ENCODE peak calls at places on chromosomes 3 and 15, in eight cellular contexts. P is small intestine; M is CD8-positive, alpha-beta T cell; J is A549; L is OCI-LY7; I is upper lobe of right lung; N is right lobe of liver; S is CD4-positive, alpha-beta T cell. C is an unnamed sample.
A peak's percentile ranks its signal among the peaks of the same experiment; 100 is the strongest.

GRCh38 chr3:111218615-111219014 is 147.0 kb downstream of the NECTIN3 start:
- DNase-seq in P (no peak), M (no peak), J (no peak), L (no peak), I (no peak), N (no peak), S (no peak), C (no peak)

GRCh38 chr15:48466825-48467224 is 135.6 kb downstream of the DUT start:
- DNase-seq in P (no peak), M (no peak), J (no peak), L (no peak), I (no peak), N (no peak), S (no peak), C (no peak)

GRCh38 chr3:196454935-196455334 is 22.7 kb upstream of the UBXN7 start:
- DNase-seq in P (no peak), M (no peak), J (no peak), L (no peak), I (no peak), N (no peak), S (no peak), C (no peak)

GRCh38 chr15:77851696-77852095 is 219.0 kb upstream of the LINGO1 start:
- DNase-seq in P (peak; percentile 55), M (no peak), J (no peak), L (no peak), I (peak; percentile 32), N (peak; percentile 40), S (no peak), C (no peak)

GRCh38 chr3:195441971-195442572 is 748 bp downstream of the ACAP2 start:
- DNase-seq in P (peak; percentile 26), M (peak; percentile 14), J (peak; percentile 14), L (peak; percentile 80), I (peak; percentile 73), N (peak; percentile 72), S (peak; percentile 25), C (peak; percentile 7)

GRCh38 chr15:77044228-77045042 is 26.5 kb downstream of the TSPAN3 start:
- DNase-seq in P (no peak), M (no peak), J (no peak), L (no peak), I (no peak), N (no peak), S (no peak), C (no peak)

GRCh38 chr15:56460947-56461346 is 4.0 kb downstream of the MNS1 start:
- DNase-seq in P (no peak), M (no peak), J (no peak), L (peak; percentile 11), I (no peak), N (no peak), S (no peak), C (no peak)

GRCh38 chr3:143718463-143718862 is 129.8 kb downstream of the SLC9A9 start:
- DNase-seq in P (no peak), M (no peak), J (no peak), L (no peak), I (no peak), N (no peak), S (no peak), C (no peak)

GRCh38 chr15:68383161-68384074 is 48.5 kb downstream of the ITGA11 start:
- DNase-seq in P (peak; percentile 58), M (no peak), J (peak; percentile 78), L (peak; percentile 63), I (peak; percentile 13), N (no peak), S (peak; percentile 7), C (peak; percentile 38)

GRCh38 chr3:149448331-149448831 is 26.1 kb upstream of the TM4SF4 start:
- DNase-seq in P (no peak), M (no peak), J (no peak), L (no peak), I (no peak), N (no peak), S (no peak), C (peak; percentile 72)

GRCh38 chr15:84702961-84703482 is 12.9 kb downstream of the SEC11A start:
- DNase-seq in P (no peak), M (no peak), J (no peak), L (no peak), I (no peak), N (no peak), S (no peak), C (no peak)

GRCh38 chr3:190585771-190586630 is 72.1 kb downstream of the IL1RAP start:
- DNase-seq in P (no peak), M (no peak), J (peak; percentile 71), L (no peak), I (no peak), N (no peak), S (no peak), C (peak; percentile 92)

GRCh38 chr15:66578286-66578875 is 12.6 kb upstream of the LCTL start:
- DNase-seq in P (no peak), M (no peak), J (no peak), L (no peak), I (no peak), N (no peak), S (no peak), C (peak; percentile 53)

GRCh38 chr3:194344012-194344411 is 7.1 kb downstream of the CPN2 start:
- DNase-seq in P (peak; percentile 60), M (peak; percentile 48), J (peak; percentile 86), L (peak; percentile 58), I (peak; percentile 82), N (peak; percentile 72), S (peak; percentile 66), C (no peak)

GRCh38 chr3:94162700-94163099 is 99.8 kb downstream of the NSUN3 start:
- DNase-seq in P (no peak), M (no peak), J (peak; percentile 33), L (no peak), I (no peak), N (no peak), S (no peak), C (peak; percentile 91)

GRCh38 chr3:158111861-158112260 is 2.0 kb downstream of the RSRC1 start:
- DNase-seq in P (no peak), M (no peak), J (no peak), L (no peak), I (no peak), N (no peak), S (no peak), C (no peak)

GRCh38 chr3:172089250-172089649 is 49.9 kb downstream of the FNDC3B start:
- DNase-seq in P (no peak), M (no peak), J (no peak), L (no peak), I (no peak), N (no peak), S (no peak), C (no peak)

GRCh38 chr3:54225841-54226528 is 103.6 kb downstream of the CACNA2D3 start:
- DNase-seq in P (no peak), M (no peak), J (no peak), L (no peak), I (no peak), N (no peak), S (no peak), C (no peak)

GRCh38 chr3:14452676-14453367 is 50.4 kb downstream of the SLC6A6 start:
- DNase-seq in P (peak; percentile 85), M (no peak), J (peak; percentile 83), L (no peak), I (no peak), N (no peak), S (no peak), C (no peak)

GRCh38 chr3:28745904-28746617 is 397.4 kb upstream of the AZI2 start:
- DNase-seq in P (no peak), M (no peak), J (no peak), L (no peak), I (no peak), N (no peak), S (no peak), C (no peak)

GRCh38 chr3:30605706-30606300 is 598 bp upstream of the TGFBR2 start:
- DNase-seq in P (no peak), M (no peak), J (no peak), L (no peak), I (no peak), N (no peak), S (no peak), C (no peak)

GRCh38 chr15:99014803-99015676 is 7.4 kb upstream of the PGPEP1L start:
- DNase-seq in P (peak; percentile 26), M (no peak), J (peak; percentile 61), L (no peak), I (peak; percentile 88), N (peak; percentile 60), S (no peak), C (peak; percentile 43)

GRCh38 chr3:37967252-37967881 is 23.2 kb upstream of the VILL start:
- DNase-seq in P (peak; percentile 76), M (no peak), J (peak; percentile 82), L (peak; percentile 75), I (peak; percentile 79), N (peak; percentile 72), S (peak; percentile 53), C (no peak)

DNA sequence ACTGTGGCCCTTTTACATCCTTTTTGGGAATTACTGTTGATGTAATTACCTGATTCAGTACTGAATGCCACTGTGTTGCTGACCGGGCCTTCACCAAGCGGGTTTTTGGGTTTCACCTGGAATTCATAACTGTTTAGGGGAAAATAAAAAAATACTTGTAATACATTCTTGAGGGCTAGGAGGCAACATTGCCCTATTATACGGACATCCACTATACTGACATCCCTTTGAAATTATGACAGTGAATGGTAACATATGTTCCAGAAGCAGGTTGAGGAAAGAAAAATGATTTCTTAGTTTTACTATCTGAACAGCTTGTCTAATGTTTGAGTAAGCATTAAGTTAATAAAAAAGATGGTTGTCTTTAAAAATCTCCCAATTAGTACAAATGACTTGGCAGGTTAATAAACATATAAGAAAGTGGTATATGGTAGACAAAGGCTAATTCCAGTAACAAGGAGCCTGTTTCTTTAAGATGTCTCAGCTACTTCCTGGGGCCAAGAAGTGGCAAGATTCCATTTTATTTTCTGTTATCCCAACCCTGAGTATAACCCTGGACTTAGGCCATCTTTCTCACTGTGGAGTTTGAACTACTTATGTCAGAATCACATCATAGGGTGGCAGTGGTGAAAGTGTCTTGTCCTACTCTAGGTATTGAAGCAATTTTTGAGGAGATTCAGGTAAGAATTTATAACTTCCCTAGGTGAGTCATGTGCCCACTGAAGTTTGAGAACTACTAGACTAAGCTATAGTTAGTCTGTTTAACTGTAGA is 45.5 kb downstream of the TFG start:
- DNase-seq in P (peak; percentile 24), M (no peak), J (no peak), L (no peak), I (no peak), N (no peak), S (no peak), C (no peak)
- H3K27ac ChIP-seq in P (peak overlapping the region; percentile 3), M (no peak overlapping the region), J (no peak overlapping the region), L (no peak overlapping the region), I (no peak overlapping the region), N (no peak overlapping the region), S (no peak overlapping the region), C (no peak overlapping the region)

GRCh38 chr3:70823622-70824021 is 511.2 kb upstream of the MDFIC2 start:
- DNase-seq in P (no peak), M (no peak), J (no peak), L (no peak), I (no peak), N (no peak), S (no peak), C (no peak)
- H3K27ac ChIP-seq in P (no peak overlapping the region), M (no peak overlapping the region), J (no peak overlapping the region), L (no peak overlapping the region), I (no peak overlapping the region), N (no peak overlapping the region), S (no peak overlapping the region), C (no peak overlapping the region)

GRCh38 chr15:37086521-37086920 is 13.8 kb downstream of the MEIS2 start:
- DNase-seq in P (no peak), M (no peak), J (no peak), L (no peak), I (no peak), N (no peak), S (no peak), C (no peak)
- H3K27ac ChIP-seq in P (no peak overlapping the region), M (no peak overlapping the region), J (no peak overlapping the region), L (no peak overlapping the region), I (peak overlapping the region; percentile 38), N (no peak overlapping the region), S (no peak overlapping the region), C (no peak overlapping the region)

GRCh38 chr3:123400169-123400568 is 48.7 kb downstream of the ADCY5 start:
- DNase-seq in P (no peak), M (no peak), J (no peak), L (no peak), I (no peak), N (no peak), S (no peak), C (no peak)
- H3K27ac ChIP-seq in P (no peak overlapping the region), M (no peak overlapping the region), J (no peak overlapping the region), L (no peak overlapping the region), I (no peak overlapping the region), N (no peak overlapping the region), S (no peak overlapping the region), C (no peak overlapping the region)